ENCODE peak calls at places on chromosomes 2 and 18, in four cellular contexts. One of them, this sample, is unnamed.

GRCh38 chr2:177799531-177799930 is 273.0 kb downstream of the PDE11A start:
- DNase-seq in GM23248: peak; percentile 58
- DNase-seq in mesendoderm: peak; percentile 65
- DNase-seq in CD8-positive, alpha-beta T cell: no peak
- DNase-seq in this sample: no peak

GRCh38 chr2:173077506-173078177 is 2.0 kb downstream of the MAP3K20 start:
- DNase-seq in GM23248: peak; percentile 49
- DNase-seq in mesendoderm: no peak
- DNase-seq in CD8-positive, alpha-beta T cell: no peak
- DNase-seq in this sample: no peak

GRCh38 chr2:201218780-201219179 is 35.8 kb downstream of the CASP10 start:
- DNase-seq in GM23248: peak; percentile 48
- DNase-seq in mesendoderm: no peak
- DNase-seq in CD8-positive, alpha-beta T cell: no peak
- DNase-seq in this sample: no peak

GRCh38 chr2:13056259-13056843 is 339.6 kb downstream of the TRIB2 start:
- DNase-seq in GM23248: peak; percentile 43
- DNase-seq in mesendoderm: peak; percentile 11
- DNase-seq in CD8-positive, alpha-beta T cell: no peak
- DNase-seq in this sample: no peak

GRCh38 chr18:57209697-57210096 is 62.8 kb downstream of the BOD1L2 start:
- DNase-seq in GM23248: no peak
- DNase-seq in mesendoderm: peak; percentile 67
- DNase-seq in CD8-positive, alpha-beta T cell: no peak
- DNase-seq in this sample: no peak

GRCh38 chr2:18332477-18332876 is 228.0 kb downstream of the RDH14 start:
- DNase-seq in GM23248: no peak
- DNase-seq in mesendoderm: no peak
- DNase-seq in CD8-positive, alpha-beta T cell: no peak
- DNase-seq in this sample: no peak

GRCh38 chr2:217611056-217611455 is 391.7 kb downstream of the TNS1 start:
- DNase-seq in GM23248: no peak
- DNase-seq in mesendoderm: no peak
- DNase-seq in CD8-positive, alpha-beta T cell: no peak
- DNase-seq in this sample: no peak

GRCh38 chr2:109166811-109167210 is 37.8 kb downstream of the SH3RF3 start:
- DNase-seq in GM23248: peak; percentile 94
- DNase-seq in mesendoderm: no peak
- DNase-seq in CD8-positive, alpha-beta T cell: no peak
- DNase-seq in this sample: no peak

GRCh38 chr2:54416166-54416798 is 39.8 kb upstream of the SPTBN1 start:
- DNase-seq in GM23248: no peak
- DNase-seq in mesendoderm: no peak
- DNase-seq in CD8-positive, alpha-beta T cell: no peak
- DNase-seq in this sample: no peak

GRCh38 chr2:127675335-127676261 is at the start of gene LIMS2:
- DNase-seq in GM23248: peak; percentile 86
- DNase-seq in mesendoderm: peak; percentile 50
- DNase-seq in CD8-positive, alpha-beta T cell: no peak
- DNase-seq in this sample: peak; percentile 51

GRCh38 chr18:60809937-60810336 is 437.4 kb upstream of the MC4R start:
- DNase-seq in GM23248: no peak
- DNase-seq in mesendoderm: no peak
- DNase-seq in CD8-positive, alpha-beta T cell: no peak
- DNase-seq in this sample: no peak

GRCh38 chr18:23719634-23720201 is 30.5 kb downstream of the LAMA3 start:
- DNase-seq in GM23248: peak; percentile 96
- DNase-seq in mesendoderm: peak; percentile 98
- DNase-seq in CD8-positive, alpha-beta T cell: no peak
- DNase-seq in this sample: peak; percentile 28

GRCh38 chr2:73985318-73986084 is 791 bp downstream of the TET3 start:
- DNase-seq in GM23248: peak; percentile 54
- DNase-seq in mesendoderm: no peak
- DNase-seq in CD8-positive, alpha-beta T cell: peak; percentile 57
- DNase-seq in this sample: no peak

GRCh38 chr2:2947406-2947805 is 430.2 kb downstream of the EIPR1 start:
- DNase-seq in GM23248: no peak
- DNase-seq in mesendoderm: no peak
- DNase-seq in CD8-positive, alpha-beta T cell: no peak
- DNase-seq in this sample: no peak

GRCh38 chr2:239389414-239390329 is 11.1 kb downstream of the HDAC4 start:
- DNase-seq in GM23248: no peak
- DNase-seq in mesendoderm: no peak
- DNase-seq in CD8-positive, alpha-beta T cell: no peak
- DNase-seq in this sample: no peak

GRCh38 chr2:19868705-19869550 is 32.9 kb downstream of the TTC32 start:
- DNase-seq in GM23248: peak; percentile 72
- DNase-seq in mesendoderm: peak; percentile 42
- DNase-seq in CD8-positive, alpha-beta T cell: peak; percentile 71
- DNase-seq in this sample: no peak

GRCh38 chr2:158686166-158686792 is 108.8 kb upstream of the DAPL1 start:
- DNase-seq in GM23248: peak; percentile 68
- DNase-seq in mesendoderm: no peak
- DNase-seq in CD8-positive, alpha-beta T cell: no peak
- DNase-seq in this sample: no peak

GRCh38 chr2:127404466-127405251 is 13.6 kb upstream of the PROC start:
- DNase-seq in GM23248: no peak
- DNase-seq in mesendoderm: no peak
- DNase-seq in CD8-positive, alpha-beta T cell: no peak
- DNase-seq in this sample: no peak

GRCh38 chr2:61179701-61180639 is 18.0 kb downstream of the C2orf74 start:
- DNase-seq in GM23248: peak; percentile 89
- DNase-seq in mesendoderm: no peak
- DNase-seq in CD8-positive, alpha-beta T cell: no peak
- DNase-seq in this sample: no peak

GRCh38 chr18:14767474-14767873 is 19.5 kb downstream of the ANKRD30B start:
- DNase-seq in GM23248: no peak
- DNase-seq in mesendoderm: no peak
- DNase-seq in CD8-positive, alpha-beta T cell: no peak
- DNase-seq in this sample: no peak

GRCh38 chr2:108626993-108627392 is 92.3 kb upstream of the RANBP2 start:
- DNase-seq in GM23248: peak; percentile 29
- DNase-seq in mesendoderm: no peak
- DNase-seq in CD8-positive, alpha-beta T cell: no peak
- DNase-seq in this sample: no peak

GRCh38 chr2:219178377-219179175 is 501 bp downstream of the RETREG2 start:
- DNase-seq in GM23248: peak; percentile 67
- DNase-seq in mesendoderm: peak; percentile 54
- DNase-seq in CD8-positive, alpha-beta T cell: peak; percentile 51
- DNase-seq in this sample: peak; percentile 62

DNA sequence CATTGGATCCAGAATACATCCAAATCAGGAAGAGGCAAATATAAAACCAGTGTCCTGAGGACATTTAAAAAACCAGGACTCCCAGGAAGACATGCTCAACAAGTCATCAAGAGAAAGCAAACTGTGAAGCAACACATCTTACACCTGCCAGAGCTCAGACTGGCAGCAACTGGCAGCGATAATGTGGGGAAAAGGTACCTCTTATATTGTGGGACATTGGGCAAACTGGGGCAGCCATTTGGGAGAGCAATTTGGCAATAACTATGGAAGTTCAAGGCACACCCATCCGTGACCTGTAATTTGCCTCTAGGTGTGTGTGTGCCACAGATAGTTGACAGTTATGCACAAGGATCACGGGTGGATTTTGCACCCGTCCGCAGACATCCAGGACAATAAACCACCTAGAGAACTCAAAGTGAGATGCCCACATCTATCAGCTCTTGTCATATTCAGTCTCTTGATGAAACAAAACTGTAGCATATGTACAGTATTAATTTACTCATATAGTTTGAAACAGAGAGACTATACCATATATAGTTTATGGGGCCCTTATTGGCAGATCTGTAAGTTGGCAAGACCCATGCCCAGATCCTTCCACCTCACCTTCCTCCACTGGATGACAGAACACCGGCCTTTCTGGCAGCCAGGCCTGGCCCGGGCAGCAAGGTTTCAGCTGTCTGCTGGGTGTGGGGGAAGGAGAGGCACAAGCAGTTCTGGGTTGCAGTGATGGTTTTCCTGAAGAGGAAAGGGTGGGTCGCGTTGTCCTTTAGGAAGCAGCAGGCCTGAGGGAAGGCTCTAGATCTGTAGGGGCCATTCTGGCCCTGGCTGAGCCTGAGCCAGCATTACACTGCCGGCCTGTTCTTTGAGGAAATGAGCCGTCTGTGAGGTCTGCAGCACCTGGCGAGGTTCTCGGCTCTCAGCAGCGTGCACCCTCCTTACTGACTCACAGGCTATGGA is 18.8 kb downstream of the HJURP start:
- DNase-seq in GM23248: no peak
- DNase-seq in mesendoderm: no peak
- DNase-seq in CD8-positive, alpha-beta T cell: no peak
- DNase-seq in this sample: no peak
- H3K27ac ChIP-seq in GM23248: no peak overlapping the region
- H3K27ac ChIP-seq in mesendoderm: no peak overlapping the region
- H3K27ac ChIP-seq in CD8-positive, alpha-beta T cell: no peak overlapping the region
- H3K27ac ChIP-seq in this sample: no peak overlapping the region

GRCh38 chr2:98477506-98477905 is 32.8 kb downstream of the INPP4A start:
- DNase-seq in GM23248: no peak
- DNase-seq in mesendoderm: no peak
- DNase-seq in CD8-positive, alpha-beta T cell: no peak
- DNase-seq in this sample: no peak
- H3K4me1 ChIP-seq in GM23248: peaks cover 12% of the 10 kb centered on the region
- H3K4me1 ChIP-seq in mesendoderm: peaks cover 23% of the 10 kb centered on the region
- H3K4me1 ChIP-seq in CD8-positive, alpha-beta T cell: peaks cover 98% of the 10 kb centered on the region
- H3K4me1 ChIP-seq in this sample: peaks cover 3% of the 10 kb centered on the region

DNA sequence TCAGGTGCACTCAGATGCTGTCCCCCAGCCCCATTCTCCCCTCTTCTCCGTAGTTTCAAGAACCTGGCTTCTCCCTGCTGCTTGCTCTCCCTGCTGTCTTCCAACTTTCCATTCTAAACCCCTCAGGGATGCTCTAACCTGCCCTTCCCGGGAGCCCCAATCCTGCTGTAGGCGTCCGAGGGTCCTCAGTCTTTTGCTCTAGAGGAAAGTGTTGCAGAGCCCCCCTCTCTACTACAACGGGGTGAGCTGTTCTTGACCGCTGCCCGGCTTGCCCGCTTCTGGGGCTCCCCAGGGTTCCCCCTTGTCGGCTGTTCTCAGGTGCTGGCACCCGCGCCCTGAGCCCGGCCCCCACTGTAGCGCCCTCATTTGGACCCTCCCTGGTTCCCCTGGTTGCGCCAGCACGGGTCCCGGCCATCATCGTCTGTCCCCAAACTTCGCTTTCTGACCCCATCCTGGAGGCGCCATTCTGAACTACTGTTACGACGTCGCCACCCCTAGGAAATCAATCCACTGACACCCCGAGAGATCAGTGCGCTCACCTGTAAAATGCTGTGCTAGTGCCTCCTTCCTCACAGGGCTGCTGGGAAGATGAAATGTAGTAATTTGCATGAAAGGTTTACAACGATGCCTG is 31.9 kb upstream of the REG3G start:
- DNase-seq in GM23248: no peak
- DNase-seq in mesendoderm: no peak
- DNase-seq in CD8-positive, alpha-beta T cell: no peak
- DNase-seq in this sample: no peak
- H3K4me3 ChIP-seq in GM23248: no peak overlapping the region
- H3K4me3 ChIP-seq in mesendoderm: no peak overlapping the region
- H3K4me3 ChIP-seq in CD8-positive, alpha-beta T cell: no peak overlapping the region
- H3K4me3 ChIP-seq in this sample: no peak overlapping the region

GRCh38 chr18:51668101-51668500 is 470.6 kb upstream of the MEX3C start:
- DNase-seq in GM23248: peak; percentile 61
- DNase-seq in mesendoderm: peak; percentile 66
- DNase-seq in CD8-positive, alpha-beta T cell: no peak
- DNase-seq in this sample: peak; percentile 59
- H3K27ac ChIP-seq in GM23248: no peak overlapping the region
- H3K27ac ChIP-seq in mesendoderm: no peak overlapping the region
- H3K27ac ChIP-seq in CD8-positive, alpha-beta T cell: no peak overlapping the region
- H3K27ac ChIP-seq in this sample: no peak overlapping the region

GRCh38 chr18:48931680-48932461 is 18.9 kb downstream of the SMAD7 start:
- DNase-seq in GM23248: peak; percentile 68
- DNase-seq in mesendoderm: peak; percentile 78
- DNase-seq in CD8-positive, alpha-beta T cell: no peak
- DNase-seq in this sample: no peak
- H3K4me1 ChIP-seq in GM23248: peaks cover 86% of the 10 kb centered on the region
- H3K4me1 ChIP-seq in mesendoderm: peaks cover 68% of the 10 kb centered on the region
- H3K4me1 ChIP-seq in CD8-positive, alpha-beta T cell: peaks cover 72% of the 10 kb centered on the region
- H3K4me1 ChIP-seq in this sample: peaks cover 52% of the 10 kb centered on the region

DNA sequence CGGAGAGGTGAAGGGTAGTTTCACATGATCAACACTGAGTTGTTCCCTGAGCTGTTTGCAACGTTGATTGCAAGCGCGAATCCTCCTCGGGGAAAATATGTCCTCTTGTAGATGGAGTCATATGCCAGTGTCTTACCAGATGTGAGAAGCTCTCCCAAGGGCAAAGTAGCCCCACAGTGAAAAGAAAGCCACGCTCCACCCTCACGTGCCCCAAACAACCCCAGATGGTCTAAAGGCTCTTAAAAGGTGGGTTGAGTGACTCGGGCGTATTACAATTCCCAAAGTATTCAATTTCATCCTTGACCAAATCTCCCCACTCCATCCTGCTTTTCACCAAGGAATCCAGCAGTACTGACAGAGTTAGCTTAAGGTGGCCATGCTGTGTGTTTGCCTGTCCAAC is 332.1 kb upstream of the SOX11 start:
- DNase-seq in GM23248: no peak
- DNase-seq in mesendoderm: no peak
- DNase-seq in CD8-positive, alpha-beta T cell: no peak
- DNase-seq in this sample: no peak
- H3K4me3 ChIP-seq in GM23248: no peak overlapping the region
- H3K4me3 ChIP-seq in mesendoderm: no peak overlapping the region
- H3K4me3 ChIP-seq in CD8-positive, alpha-beta T cell: no peak overlapping the region
- H3K4me3 ChIP-seq in this sample: no peak overlapping the region

DNA sequence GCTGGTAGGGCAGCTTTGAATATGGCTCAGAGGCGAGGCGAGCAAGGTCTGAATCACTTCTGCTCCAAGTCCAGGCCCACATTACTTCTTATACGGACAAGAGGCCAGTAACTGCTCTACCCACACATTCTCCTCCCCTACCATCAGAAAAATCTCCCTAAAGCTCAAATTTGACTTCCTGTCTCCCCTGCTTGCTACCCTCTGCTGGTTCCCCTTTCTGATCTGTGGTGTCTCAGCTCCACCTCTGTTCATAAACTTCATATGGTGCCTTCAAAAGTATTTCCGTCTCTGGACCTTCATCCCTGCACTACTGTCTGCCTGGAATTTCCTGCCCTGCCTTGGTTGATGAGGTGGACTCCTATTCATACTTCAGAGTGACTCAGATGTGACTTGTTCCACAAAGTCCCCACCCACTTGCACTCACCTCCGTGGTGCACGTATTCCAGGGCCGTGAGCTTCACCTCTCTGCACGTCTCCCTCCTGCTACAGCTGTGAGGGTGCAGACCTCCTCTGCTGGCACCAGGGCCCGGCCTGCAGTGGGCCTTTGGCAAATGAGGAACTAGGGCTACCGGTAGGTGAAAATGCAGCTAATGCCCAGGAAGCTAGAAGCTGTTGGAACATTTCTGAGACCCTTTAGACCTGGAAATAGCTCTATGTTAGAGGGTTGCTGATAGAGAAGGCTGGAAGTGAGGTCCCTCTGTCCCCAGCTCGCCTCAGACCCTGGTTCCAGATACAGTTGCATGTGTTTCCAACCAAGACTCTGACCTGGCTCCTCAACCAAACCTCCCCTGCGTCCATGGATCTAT is 24.6 kb upstream of the KCMF1 start:
- DNase-seq in GM23248: peak; percentile 96
- DNase-seq in mesendoderm: no peak
- DNase-seq in CD8-positive, alpha-beta T cell: peak; percentile 68
- DNase-seq in this sample: no peak
- H3K27ac ChIP-seq in GM23248: peak overlapping the region; percentile 88
- H3K27ac ChIP-seq in mesendoderm: no peak overlapping the region
- H3K27ac ChIP-seq in CD8-positive, alpha-beta T cell: peak overlapping the region; percentile 1
- H3K27ac ChIP-seq in this sample: no peak overlapping the region